ENCODE peak calls at places on chromosomes 6 and 20, in seven cellular contexts. One of them, this sample, is unnamed.

GRCh38 chr20:61014486-61014885 is 237.6 kb upstream of the CDH4 start:
- DNase-seq in left ventricle myocardium inferior: no peak
- DNase-seq in activated naive CD8-positive, alpha-beta T cell treated with anti-CD3 and anti-CD28 coated beads, Interleukin-2, amount 10 ng/mL, durations not matched to agents 7 days and 5 days: no peak
- DNase-seq in nephron progenitor cell: no peak
- DNase-seq in lung: no peak
- DNase-seq in SJSA1: no peak
- DNase-seq in dorsolateral prefrontal cortex: no peak
- DNase-seq in this sample: no peak

GRCh38 chr20:3889489-3890409 is 562 bp downstream of the PANK2 start:
- DNase-seq in left ventricle myocardium inferior: peak
- DNase-seq in activated naive CD8-positive, alpha-beta T cell treated with anti-CD3 and anti-CD28 coated beads, Interleukin-2, amount 10 ng/mL, durations not matched to agents 7 days and 5 days: peak
- DNase-seq in nephron progenitor cell: peak
- DNase-seq in lung: peak
- DNase-seq in SJSA1: peak
- DNase-seq in dorsolateral prefrontal cortex: peak
- DNase-seq in this sample: no peak

GRCh38 chr6:85404497-85405174 is 45.2 kb upstream of the NT5E start:
- DNase-seq in left ventricle myocardium inferior: no peak
- DNase-seq in activated naive CD8-positive, alpha-beta T cell treated with anti-CD3 and anti-CD28 coated beads, Interleukin-2, amount 10 ng/mL, durations not matched to agents 7 days and 5 days: no peak
- DNase-seq in nephron progenitor cell: no peak
- DNase-seq in lung: no peak
- DNase-seq in SJSA1: peak
- DNase-seq in dorsolateral prefrontal cortex: no peak
- DNase-seq in this sample: no peak

GRCh38 chr20:41005361-41005729 is 23.3 kb upstream of the TOP1 start:
- DNase-seq in left ventricle myocardium inferior: peak
- DNase-seq in activated naive CD8-positive, alpha-beta T cell treated with anti-CD3 and anti-CD28 coated beads, Interleukin-2, amount 10 ng/mL, durations not matched to agents 7 days and 5 days: no peak
- DNase-seq in nephron progenitor cell: no peak
- DNase-seq in lung: peak
- DNase-seq in SJSA1: peak
- DNase-seq in dorsolateral prefrontal cortex: no peak
- DNase-seq in this sample: peak

GRCh38 chr6:6798430-6798829 is 209.9 kb downstream of the LY86 start:
- DNase-seq in left ventricle myocardium inferior: no peak
- DNase-seq in activated naive CD8-positive, alpha-beta T cell treated with anti-CD3 and anti-CD28 coated beads, Interleukin-2, amount 10 ng/mL, durations not matched to agents 7 days and 5 days: no peak
- DNase-seq in nephron progenitor cell: no peak
- DNase-seq in lung: no peak
- DNase-seq in SJSA1: no peak
- DNase-seq in dorsolateral prefrontal cortex: no peak
- DNase-seq in this sample: no peak

GRCh38 chr6:165661416-165662001 is 1.5 kb downstream of the PDE10A start:
- DNase-seq in left ventricle myocardium inferior: no peak
- DNase-seq in activated naive CD8-positive, alpha-beta T cell treated with anti-CD3 and anti-CD28 coated beads, Interleukin-2, amount 10 ng/mL, durations not matched to agents 7 days and 5 days: no peak
- DNase-seq in nephron progenitor cell: peak
- DNase-seq in lung: no peak
- DNase-seq in SJSA1: no peak
- DNase-seq in dorsolateral prefrontal cortex: no peak
- DNase-seq in this sample: peak

GRCh38 chr6:19802656-19803055 is 34.5 kb upstream of the ID4 start:
- DNase-seq in left ventricle myocardium inferior: no peak
- DNase-seq in activated naive CD8-positive, alpha-beta T cell treated with anti-CD3 and anti-CD28 coated beads, Interleukin-2, amount 10 ng/mL, durations not matched to agents 7 days and 5 days: no peak
- DNase-seq in nephron progenitor cell: no peak
- DNase-seq in lung: no peak
- DNase-seq in SJSA1: no peak
- DNase-seq in dorsolateral prefrontal cortex: no peak
- DNase-seq in this sample: no peak

GRCh38 chr6:55704421-55704820 is 125.4 kb upstream of the HMGCLL1 start:
- DNase-seq in left ventricle myocardium inferior: no peak
- DNase-seq in activated naive CD8-positive, alpha-beta T cell treated with anti-CD3 and anti-CD28 coated beads, Interleukin-2, amount 10 ng/mL, durations not matched to agents 7 days and 5 days: no peak
- DNase-seq in nephron progenitor cell: no peak
- DNase-seq in lung: no peak
- DNase-seq in SJSA1: no peak
- DNase-seq in dorsolateral prefrontal cortex: no peak
- DNase-seq in this sample: no peak

GRCh38 chr6:22568854-22569253 is 512 bp upstream of the HDGFL1 start:
- DNase-seq in left ventricle myocardium inferior: no peak
- DNase-seq in activated naive CD8-positive, alpha-beta T cell treated with anti-CD3 and anti-CD28 coated beads, Interleukin-2, amount 10 ng/mL, durations not matched to agents 7 days and 5 days: no peak
- DNase-seq in nephron progenitor cell: no peak
- DNase-seq in lung: no peak
- DNase-seq in SJSA1: no peak
- DNase-seq in dorsolateral prefrontal cortex: no peak
- DNase-seq in this sample: no peak

GRCh38 chr20:46678516-46678915 is 10.7 kb downstream of the TP53RK start:
- DNase-seq in left ventricle myocardium inferior: no peak
- DNase-seq in activated naive CD8-positive, alpha-beta T cell treated with anti-CD3 and anti-CD28 coated beads, Interleukin-2, amount 10 ng/mL, durations not matched to agents 7 days and 5 days: no peak
- DNase-seq in nephron progenitor cell: no peak
- DNase-seq in lung: no peak
- DNase-seq in SJSA1: no peak
- DNase-seq in dorsolateral prefrontal cortex: no peak
- DNase-seq in this sample: no peak

GRCh38 chr20:39880890-39881289 is 808.1 kb downstream of the MAFB start:
- DNase-seq in left ventricle myocardium inferior: no peak
- DNase-seq in activated naive CD8-positive, alpha-beta T cell treated with anti-CD3 and anti-CD28 coated beads, Interleukin-2, amount 10 ng/mL, durations not matched to agents 7 days and 5 days: no peak
- DNase-seq in nephron progenitor cell: no peak
- DNase-seq in lung: no peak
- DNase-seq in SJSA1: no peak
- DNase-seq in dorsolateral prefrontal cortex: no peak
- DNase-seq in this sample: no peak

This sample was measured in frontal cortex.